ENCODE peak calls at places on chromosomes 11 and 22, in six cellular contexts. One of them, this sample, is unnamed.

GRCh38 chr11:44814881-44815592 is 88.3 kb downstream of the TSPAN18 start:
- DNase-seq in AG20443: peak; percentile 75
- DNase-seq in thoracic aorta: no peak
- DNase-seq in CD8-positive, alpha-beta memory T cell: no peak
- DNase-seq in RWPE2: no peak
- DNase-seq in amniotic stem cell: no peak
- DNase-seq in this sample: peak; percentile 27

GRCh38 chr11:86518211-86518610 is 143.5 kb downstream of the CCDC81 start:
- DNase-seq in CD8-positive, alpha-beta memory T cell: no peak
- DNase-seq in RWPE2: no peak
- DNase-seq in AG20443: no peak
- DNase-seq in thoracic aorta: no peak
- DNase-seq in amniotic stem cell: no peak
- DNase-seq in this sample: no peak

GRCh38 chr11:112899235-112899634 is 62.0 kb upstream of the NCAM1 start:
- DNase-seq in AG20443: no peak
- DNase-seq in amniotic stem cell: no peak
- DNase-seq in RWPE2: no peak
- DNase-seq in CD8-positive, alpha-beta memory T cell: no peak
- DNase-seq in thoracic aorta: no peak
- DNase-seq in this sample: no peak

GRCh38 chr11:123517559-123518364 is 87.7 kb downstream of the GRAMD1B start:
- DNase-seq in amniotic stem cell: no peak
- DNase-seq in AG20443: no peak
- DNase-seq in CD8-positive, alpha-beta memory T cell: no peak
- DNase-seq in thoracic aorta: no peak
- DNase-seq in RWPE2: no peak
- DNase-seq in this sample: no peak

GRCh38 chr11:104191124-104191523 is 27.2 kb upstream of the PDGFD start:
- DNase-seq in thoracic aorta: no peak
- DNase-seq in amniotic stem cell: no peak
- DNase-seq in CD8-positive, alpha-beta memory T cell: no peak
- DNase-seq in RWPE2: no peak
- DNase-seq in AG20443: peak; percentile 43
- DNase-seq in this sample: peak; percentile 1

GRCh38 chr11:9280655-9281301 is 15.6 kb upstream of the DENND5A start:
- DNase-seq in thoracic aorta: no peak
- DNase-seq in CD8-positive, alpha-beta memory T cell: peak; percentile 24
- DNase-seq in amniotic stem cell: no peak
- DNase-seq in RWPE2: no peak
- DNase-seq in AG20443: no peak
- DNase-seq in this sample: peak; percentile 70

GRCh38 chr11:66015094-66015881 is 3.5 kb downstream of the CST6 start:
- DNase-seq in RWPE2: peak; percentile 55
- DNase-seq in CD8-positive, alpha-beta memory T cell: no peak
- DNase-seq in thoracic aorta: peak; percentile 83
- DNase-seq in AG20443: peak; percentile 56
- DNase-seq in amniotic stem cell: peak; percentile 31
- DNase-seq in this sample: peak; percentile 90

GRCh38 chr22:37368058-37368457 is 59.2 kb downstream of the ELFN2 start:
- DNase-seq in amniotic stem cell: no peak
- DNase-seq in RWPE2: no peak
- DNase-seq in thoracic aorta: no peak
- DNase-seq in AG20443: no peak
- DNase-seq in CD8-positive, alpha-beta memory T cell: no peak
- DNase-seq in this sample: no peak

GRCh38 chr11:60982184-60982583 is 10.7 kb downstream of the CD6 start:
- DNase-seq in AG20443: no peak
- DNase-seq in amniotic stem cell: no peak
- DNase-seq in RWPE2: no peak
- DNase-seq in thoracic aorta: no peak
- DNase-seq in CD8-positive, alpha-beta memory T cell: no peak
- DNase-seq in this sample: no peak